ENCODE peak calls at places on chromosomes 4 and X, in seven cellular contexts. One of them, this sample, is unnamed.

GRCh38 chrX:41153453-41153852 is 68.2 kb downstream of the USP9X start:
- DNase-seq in stimulated activated CD4-positive, alpha-beta T cell treated with anti-CD3 and anti-CD28 coated beads, Interleukin-4, amount 100 ng/mL, for 1 hour: no peak
- DNase-seq in fibroblast of the aortic adventitia: no peak
- DNase-seq in posterior vena cava: no peak
- DNase-seq in NCI-H187: no peak
- DNase-seq in colonic mucosa: no peak
- DNase-seq in left ventricle myocardium superior: no peak
- DNase-seq in this sample: no peak

GRCh38 chr4:19005211-19005610 is 983.7 kb upstream of the LCORL start:
- DNase-seq in posterior vena cava: no peak
- DNase-seq in left ventricle myocardium superior: no peak
- DNase-seq in colonic mucosa: no peak
- DNase-seq in stimulated activated CD4-positive, alpha-beta T cell treated with anti-CD3 and anti-CD28 coated beads, Interleukin-4, amount 100 ng/mL, for 1 hour: no peak
- DNase-seq in NCI-H187: no peak
- DNase-seq in fibroblast of the aortic adventitia: no peak
- DNase-seq in this sample: no peak

GRCh38 chr4:24794111-24794860 is 1.1 kb upstream of the SOD3 start:
- DNase-seq in fibroblast of the aortic adventitia: peak
- DNase-seq in left ventricle myocardium superior: peak
- DNase-seq in colonic mucosa: no peak
- DNase-seq in stimulated activated CD4-positive, alpha-beta T cell treated with anti-CD3 and anti-CD28 coated beads, Interleukin-4, amount 100 ng/mL, for 1 hour: no peak
- DNase-seq in NCI-H187: no peak
- DNase-seq in posterior vena cava: peak
- DNase-seq in this sample: no peak

GRCh38 chr4:7287274-7287917 is 95.1 kb downstream of the SORCS2 start:
- DNase-seq in stimulated activated CD4-positive, alpha-beta T cell treated with anti-CD3 and anti-CD28 coated beads, Interleukin-4, amount 100 ng/mL, for 1 hour: no peak
- DNase-seq in colonic mucosa: no peak
- DNase-seq in posterior vena cava: no peak
- DNase-seq in left ventricle myocardium superior: peak
- DNase-seq in NCI-H187: no peak
- DNase-seq in fibroblast of the aortic adventitia: no peak
- DNase-seq in this sample: peak

GRCh38 chr4:62087706-62088105 is 887.6 kb downstream of the ADGRL3 start:
- DNase-seq in stimulated activated CD4-positive, alpha-beta T cell treated with anti-CD3 and anti-CD28 coated beads, Interleukin-4, amount 100 ng/mL, for 1 hour: no peak
- DNase-seq in colonic mucosa: no peak
- DNase-seq in fibroblast of the aortic adventitia: no peak
- DNase-seq in NCI-H187: no peak
- DNase-seq in posterior vena cava: no peak
- DNase-seq in left ventricle myocardium superior: no peak
- DNase-seq in this sample: no peak

GRCh38 chr4:108301583-108302256 is 133.0 kb upstream of the LEF1 start:
- DNase-seq in left ventricle myocardium superior: no peak
- DNase-seq in posterior vena cava: no peak
- DNase-seq in colonic mucosa: no peak
- DNase-seq in stimulated activated CD4-positive, alpha-beta T cell treated with anti-CD3 and anti-CD28 coated beads, Interleukin-4, amount 100 ng/mL, for 1 hour: no peak
- DNase-seq in fibroblast of the aortic adventitia: no peak
- DNase-seq in NCI-H187: no peak
- DNase-seq in this sample: no peak

GRCh38 chr4:166459616-166460015 is 586.6 kb downstream of the TLL1 start:
- DNase-seq in fibroblast of the aortic adventitia: no peak
- DNase-seq in NCI-H187: no peak
- DNase-seq in posterior vena cava: no peak
- DNase-seq in left ventricle myocardium superior: no peak
- DNase-seq in colonic mucosa: no peak
- DNase-seq in stimulated activated CD4-positive, alpha-beta T cell treated with anti-CD3 and anti-CD28 coated beads, Interleukin-4, amount 100 ng/mL, for 1 hour: no peak
- DNase-seq in this sample: no peak

GRCh38 chr4:123398803-123399637 is 2.4 kb downstream of the SPRY1 start:
- DNase-seq in NCI-H187: no peak
- DNase-seq in left ventricle myocardium superior: peak
- DNase-seq in fibroblast of the aortic adventitia: peak
- DNase-seq in posterior vena cava: peak
- DNase-seq in colonic mucosa: peak
- DNase-seq in stimulated activated CD4-positive, alpha-beta T cell treated with anti-CD3 and anti-CD28 coated beads, Interleukin-4, amount 100 ng/mL, for 1 hour: peak
- DNase-seq in this sample: peak

GRCh38 chrX:154487518-154488290 is 1.3 kb upstream of the UBL4A start:
- DNase-seq in colonic mucosa: peak
- DNase-seq in fibroblast of the aortic adventitia: no peak
- DNase-seq in NCI-H187: no peak
- DNase-seq in left ventricle myocardium superior: no peak
- DNase-seq in stimulated activated CD4-positive, alpha-beta T cell treated with anti-CD3 and anti-CD28 coated beads, Interleukin-4, amount 100 ng/mL, for 1 hour: no peak
- DNase-seq in posterior vena cava: peak
- DNase-seq in this sample: no peak

GRCh38 chr4:32929738-32930688 is 2209.8 kb downstream of the PCDH7 start:
- DNase-seq in posterior vena cava: no peak
- DNase-seq in NCI-H187: no peak
- DNase-seq in left ventricle myocardium superior: no peak
- DNase-seq in fibroblast of the aortic adventitia: no peak
- DNase-seq in colonic mucosa: no peak
- DNase-seq in stimulated activated CD4-positive, alpha-beta T cell treated with anti-CD3 and anti-CD28 coated beads, Interleukin-4, amount 100 ng/mL, for 1 hour: no peak
- DNase-seq in this sample: no peak

GRCh38 chr4:55868691-55869090 is 15.2 kb downstream of the EXOC1 start:
- DNase-seq in NCI-H187: no peak
- DNase-seq in left ventricle myocardium superior: no peak
- DNase-seq in fibroblast of the aortic adventitia: no peak
- DNase-seq in colonic mucosa: no peak
- DNase-seq in stimulated activated CD4-positive, alpha-beta T cell treated with anti-CD3 and anti-CD28 coated beads, Interleukin-4, amount 100 ng/mL, for 1 hour: no peak
- DNase-seq in posterior vena cava: no peak
- DNase-seq in this sample: no peak

GRCh38 chr4:78610546-78611214 is 59.1 kb downstream of the ANXA3 start:
- DNase-seq in NCI-H187: no peak
- DNase-seq in left ventricle myocardium superior: no peak
- DNase-seq in colonic mucosa: no peak
- DNase-seq in fibroblast of the aortic adventitia: peak
- DNase-seq in posterior vena cava: no peak
- DNase-seq in stimulated activated CD4-positive, alpha-beta T cell treated with anti-CD3 and anti-CD28 coated beads, Interleukin-4, amount 100 ng/mL, for 1 hour: no peak
- DNase-seq in this sample: no peak

GRCh38 chrX:128816919-128817318 is 706.4 kb downstream of the SMARCA1 start:
- DNase-seq in stimulated activated CD4-positive, alpha-beta T cell treated with anti-CD3 and anti-CD28 coated beads, Interleukin-4, amount 100 ng/mL, for 1 hour: no peak
- DNase-seq in colonic mucosa: no peak
- DNase-seq in left ventricle myocardium superior: no peak
- DNase-seq in fibroblast of the aortic adventitia: no peak
- DNase-seq in NCI-H187: no peak
- DNase-seq in posterior vena cava: no peak
- DNase-seq in this sample: no peak

GRCh38 chrX:37677243-37677642 is 8.3 kb upstream of the XK start:
- DNase-seq in colonic mucosa: no peak
- DNase-seq in left ventricle myocardium superior: no peak
- DNase-seq in posterior vena cava: no peak
- DNase-seq in fibroblast of the aortic adventitia: no peak
- DNase-seq in stimulated activated CD4-positive, alpha-beta T cell treated with anti-CD3 and anti-CD28 coated beads, Interleukin-4, amount 100 ng/mL, for 1 hour: no peak
- DNase-seq in NCI-H187: no peak
- DNase-seq in this sample: no peak

GRCh38 chr4:23162275-23162674 is 469.5 kb downstream of the GBA3 start:
- DNase-seq in stimulated activated CD4-positive, alpha-beta T cell treated with anti-CD3 and anti-CD28 coated beads, Interleukin-4, amount 100 ng/mL, for 1 hour: no peak
- DNase-seq in posterior vena cava: no peak
- DNase-seq in colonic mucosa: no peak
- DNase-seq in left ventricle myocardium superior: no peak
- DNase-seq in fibroblast of the aortic adventitia: no peak
- DNase-seq in NCI-H187: no peak
- DNase-seq in this sample: no peak

GRCh38 chr4:3829954-3830773 is 64.0 kb downstream of the ADRA2C start:
- DNase-seq in fibroblast of the aortic adventitia: no peak
- DNase-seq in NCI-H187: no peak
- DNase-seq in colonic mucosa: no peak
- DNase-seq in stimulated activated CD4-positive, alpha-beta T cell treated with anti-CD3 and anti-CD28 coated beads, Interleukin-4, amount 100 ng/mL, for 1 hour: no peak
- DNase-seq in posterior vena cava: no peak
- DNase-seq in left ventricle myocardium superior: no peak
- DNase-seq in this sample: peak

GRCh38 chr4:7291372-7292135 is 99.2 kb downstream of the SORCS2 start:
- DNase-seq in fibroblast of the aortic adventitia: no peak
- DNase-seq in colonic mucosa: no peak
- DNase-seq in left ventricle myocardium superior: peak
- DNase-seq in stimulated activated CD4-positive, alpha-beta T cell treated with anti-CD3 and anti-CD28 coated beads, Interleukin-4, amount 100 ng/mL, for 1 hour: no peak
- DNase-seq in posterior vena cava: no peak
- DNase-seq in NCI-H187: no peak
- DNase-seq in this sample: peak

GRCh38 chr4:102799816-102800215 is 27.5 kb downstream of the UBE2D3 start:
- DNase-seq in posterior vena cava: no peak
- DNase-seq in colonic mucosa: no peak
- DNase-seq in NCI-H187: no peak
- DNase-seq in fibroblast of the aortic adventitia: peak
- DNase-seq in left ventricle myocardium superior: no peak
- DNase-seq in stimulated activated CD4-positive, alpha-beta T cell treated with anti-CD3 and anti-CD28 coated beads, Interleukin-4, amount 100 ng/mL, for 1 hour: no peak
- DNase-seq in this sample: no peak

GRCh38 chr4:136900706-136901105 is 631.6 kb downstream of the PCDH18 start:
- DNase-seq in left ventricle myocardium superior: no peak
- DNase-seq in fibroblast of the aortic adventitia: peak
- DNase-seq in colonic mucosa: no peak
- DNase-seq in stimulated activated CD4-positive, alpha-beta T cell treated with anti-CD3 and anti-CD28 coated beads, Interleukin-4, amount 100 ng/mL, for 1 hour: no peak
- DNase-seq in NCI-H187: no peak
- DNase-seq in posterior vena cava: no peak
- DNase-seq in this sample: no peak

GRCh38 chr4:26896636-26897035 is 36.0 kb downstream of the STIM2 start:
- DNase-seq in stimulated activated CD4-positive, alpha-beta T cell treated with anti-CD3 and anti-CD28 coated beads, Interleukin-4, amount 100 ng/mL, for 1 hour: no peak
- DNase-seq in posterior vena cava: no peak
- DNase-seq in fibroblast of the aortic adventitia: peak
- DNase-seq in colonic mucosa: no peak
- DNase-seq in left ventricle myocardium superior: no peak
- DNase-seq in NCI-H187: no peak
- DNase-seq in this sample: no peak

GRCh38 chr4:5912614-5913019 is 19.7 kb upstream of the CRMP1 start:
- DNase-seq in NCI-H187: no peak
- DNase-seq in left ventricle myocardium superior: no peak
- DNase-seq in posterior vena cava: no peak
- DNase-seq in stimulated activated CD4-positive, alpha-beta T cell treated with anti-CD3 and anti-CD28 coated beads, Interleukin-4, amount 100 ng/mL, for 1 hour: no peak
- DNase-seq in colonic mucosa: no peak
- DNase-seq in fibroblast of the aortic adventitia: peak
- DNase-seq in this sample: no peak

GRCh38 chr4:17578482-17578891 is 1.5 kb downstream of the LAP3 start:
- DNase-seq in left ventricle myocardium superior: no peak
- DNase-seq in colonic mucosa: no peak
- DNase-seq in fibroblast of the aortic adventitia: peak
- DNase-seq in NCI-H187: no peak
- DNase-seq in posterior vena cava: no peak
- DNase-seq in stimulated activated CD4-positive, alpha-beta T cell treated with anti-CD3 and anti-CD28 coated beads, Interleukin-4, amount 100 ng/mL, for 1 hour: no peak
- DNase-seq in this sample: no peak

GRCh38 chr4:142683997-142684396 is 162.1 kb downstream of the INPP4B start:
- DNase-seq in posterior vena cava: no peak
- DNase-seq in NCI-H187: no peak
- DNase-seq in fibroblast of the aortic adventitia: no peak
- DNase-seq in colonic mucosa: no peak
- DNase-seq in stimulated activated CD4-positive, alpha-beta T cell treated with anti-CD3 and anti-CD28 coated beads, Interleukin-4, amount 100 ng/mL, for 1 hour: no peak
- DNase-seq in left ventricle myocardium superior: no peak
- DNase-seq in this sample: no peak

GRCh38 chrX:115030635-115031034 is 13.2 kb upstream of the IL13RA2 start:
- DNase-seq in stimulated activated CD4-positive, alpha-beta T cell treated with anti-CD3 and anti-CD28 coated beads, Interleukin-4, amount 100 ng/mL, for 1 hour: no peak
- DNase-seq in fibroblast of the aortic adventitia: no peak
- DNase-seq in posterior vena cava: no peak
- DNase-seq in colonic mucosa: peak
- DNase-seq in left ventricle myocardium superior: no peak
- DNase-seq in NCI-H187: no peak
- DNase-seq in this sample: no peak

GRCh38 chr4:2871466-2871865 is 27.8 kb downstream of the ADD1 start:
- DNase-seq in stimulated activated CD4-positive, alpha-beta T cell treated with anti-CD3 and anti-CD28 coated beads, Interleukin-4, amount 100 ng/mL, for 1 hour: no peak
- DNase-seq in fibroblast of the aortic adventitia: no peak
- DNase-seq in colonic mucosa: no peak
- DNase-seq in posterior vena cava: no peak
- DNase-seq in left ventricle myocardium superior: no peak
- DNase-seq in NCI-H187: no peak
- DNase-seq in this sample: no peak

GRCh38 chrX:22047470-22047869 is 15.3 kb downstream of the PHEX start:
- DNase-seq in colonic mucosa: no peak
- DNase-seq in stimulated activated CD4-positive, alpha-beta T cell treated with anti-CD3 and anti-CD28 coated beads, Interleukin-4, amount 100 ng/mL, for 1 hour: no peak
- DNase-seq in posterior vena cava: no peak
- DNase-seq in fibroblast of the aortic adventitia: no peak
- DNase-seq in left ventricle myocardium superior: no peak
- DNase-seq in NCI-H187: no peak
- DNase-seq in this sample: no peak

GRCh38 chr4:123465416-123465815 is 68.8 kb downstream of the SPRY1 start:
- DNase-seq in colonic mucosa: no peak
- DNase-seq in fibroblast of the aortic adventitia: no peak
- DNase-seq in stimulated activated CD4-positive, alpha-beta T cell treated with anti-CD3 and anti-CD28 coated beads, Interleukin-4, amount 100 ng/mL, for 1 hour: no peak
- DNase-seq in left ventricle myocardium superior: no peak
- DNase-seq in posterior vena cava: no peak
- DNase-seq in NCI-H187: no peak
- DNase-seq in this sample: no peak

GRCh38 chr4:123776267-123776666 is 379.7 kb downstream of the SPRY1 start:
- DNase-seq in fibroblast of the aortic adventitia: no peak
- DNase-seq in NCI-H187: no peak
- DNase-seq in colonic mucosa: no peak
- DNase-seq in stimulated activated CD4-positive, alpha-beta T cell treated with anti-CD3 and anti-CD28 coated beads, Interleukin-4, amount 100 ng/mL, for 1 hour: no peak
- DNase-seq in left ventricle myocardium superior: no peak
- DNase-seq in posterior vena cava: no peak
- DNase-seq in this sample: no peak

GRCh38 chr4:76198411-76199237 is 15.0 kb downstream of the SCARB2 start:
- DNase-seq in stimulated activated CD4-positive, alpha-beta T cell treated with anti-CD3 and anti-CD28 coated beads, Interleukin-4, amount 100 ng/mL, for 1 hour: peak
- DNase-seq in colonic mucosa: peak
- DNase-seq in fibroblast of the aortic adventitia: peak
- DNase-seq in left ventricle myocardium superior: peak
- DNase-seq in NCI-H187: peak
- DNase-seq in posterior vena cava: peak
- DNase-seq in this sample: peak

GRCh38 chrX:110178179-110178865 is 139.6 kb downstream of the AMMECR1 start:
- DNase-seq in NCI-H187: no peak
- DNase-seq in posterior vena cava: no peak
- DNase-seq in fibroblast of the aortic adventitia: no peak
- DNase-seq in colonic mucosa: no peak
- DNase-seq in stimulated activated CD4-positive, alpha-beta T cell treated with anti-CD3 and anti-CD28 coated beads, Interleukin-4, amount 100 ng/mL, for 1 hour: no peak
- DNase-seq in left ventricle myocardium superior: no peak
- DNase-seq in this sample: no peak

GRCh38 chr4:67581208-67581857 is 22.8 kb downstream of the STAP1 start:
- DNase-seq in fibroblast of the aortic adventitia: no peak
- DNase-seq in colonic mucosa: no peak
- DNase-seq in left ventricle myocardium superior: no peak
- DNase-seq in posterior vena cava: no peak
- DNase-seq in stimulated activated CD4-positive, alpha-beta T cell treated with anti-CD3 and anti-CD28 coated beads, Interleukin-4, amount 100 ng/mL, for 1 hour: no peak
- DNase-seq in NCI-H187: no peak
- DNase-seq in this sample: no peak

GRCh38 chrX:123408856-123409737 is 225.0 kb downstream of the GRIA3 start:
- DNase-seq in NCI-H187: no peak
- DNase-seq in left ventricle myocardium superior: no peak
- DNase-seq in posterior vena cava: no peak
- DNase-seq in fibroblast of the aortic adventitia: peak
- DNase-seq in stimulated activated CD4-positive, alpha-beta T cell treated with anti-CD3 and anti-CD28 coated beads, Interleukin-4, amount 100 ng/mL, for 1 hour: no peak
- DNase-seq in colonic mucosa: no peak
- DNase-seq in this sample: no peak

GRCh38 chrX:16699389-16699788 is 13.1 kb downstream of the CTPS2 start:
- DNase-seq in colonic mucosa: no peak
- DNase-seq in posterior vena cava: no peak
- DNase-seq in stimulated activated CD4-positive, alpha-beta T cell treated with anti-CD3 and anti-CD28 coated beads, Interleukin-4, amount 100 ng/mL, for 1 hour: no peak
- DNase-seq in NCI-H187: no peak
- DNase-seq in fibroblast of the aortic adventitia: no peak
- DNase-seq in left ventricle myocardium superior: no peak
- DNase-seq in this sample: no peak

GRCh38 chrX:63350551-63350950 is 581 bp downstream of the SPIN4 start:
- DNase-seq in NCI-H187: peak
- DNase-seq in colonic mucosa: peak
- DNase-seq in stimulated activated CD4-positive, alpha-beta T cell treated with anti-CD3 and anti-CD28 coated beads, Interleukin-4, amount 100 ng/mL, for 1 hour: peak
- DNase-seq in posterior vena cava: no peak
- DNase-seq in left ventricle myocardium superior: no peak
- DNase-seq in fibroblast of the aortic adventitia: peak
- DNase-seq in this sample: no peak

GRCh38 chr4:169774466-169775445 is 17.0 kb upstream of the HPF1 start:
- DNase-seq in posterior vena cava: peak
- DNase-seq in colonic mucosa: no peak
- DNase-seq in left ventricle myocardium superior: peak
- DNase-seq in fibroblast of the aortic adventitia: no peak
- DNase-seq in NCI-H187: no peak
- DNase-seq in stimulated activated CD4-positive, alpha-beta T cell treated with anti-CD3 and anti-CD28 coated beads, Interleukin-4, amount 100 ng/mL, for 1 hour: peak
- DNase-seq in this sample: peak

GRCh38 chr4:137641554-137641953 is 109.3 kb upstream of the PCDH18 start:
- DNase-seq in fibroblast of the aortic adventitia: peak
- DNase-seq in colonic mucosa: no peak
- DNase-seq in stimulated activated CD4-positive, alpha-beta T cell treated with anti-CD3 and anti-CD28 coated beads, Interleukin-4, amount 100 ng/mL, for 1 hour: no peak
- DNase-seq in posterior vena cava: no peak
- DNase-seq in NCI-H187: no peak
- DNase-seq in left ventricle myocardium superior: no peak
- DNase-seq in this sample: peak

This sample was measured in Right ventricle myocardium inferior.